ENCODE peak calls at places on chromosomes 7 and 10, in ten cellular contexts. X, L, W, P, N, Y, J, H, C and E are unnamed samples.

GRCh38 chr10:17220652-17221100 is 7.4 kb upstream of the VIM start:
- DNase-seq in X (no peak), L (no peak), W (no peak), P (no peak), N (peak), Y (no peak), J (no peak), H (no peak), C (no peak), E (no peak)

GRCh38 chr10:69451784-69452251 is 553 bp downstream of the TSPAN15 start:
- DNase-seq in X (no peak), L (no peak), W (no peak), P (no peak), N (no peak), Y (no peak), J (no peak), H (peak), C (peak), E (no peak)

GRCh38 chr10:37739181-37739580 is 118.2 kb downstream of the ZNF248 start:
- DNase-seq in X (no peak), L (no peak), W (no peak), P (no peak), N (no peak), Y (no peak), J (no peak), H (no peak), C (no peak), E (no peak)

GRCh38 chr7:70417061-70417655 is 714.8 kb upstream of the GALNT17 start:
- DNase-seq in X (peak), L (no peak), W (peak), P (no peak), N (no peak), Y (no peak), J (no peak), H (no peak), C (no peak), E (no peak)

GRCh38 chr10:71271626-71272025 is 47.4 kb upstream of the SLC29A3 start:
- DNase-seq in X (no peak), L (no peak), W (no peak), P (no peak), N (no peak), Y (no peak), J (no peak), H (no peak), C (no peak), E (no peak)

GRCh38 chr7:32206987-32207386 is 136.8 kb upstream of the PDE1C start:
- DNase-seq in X (no peak), L (peak), W (peak), P (no peak), N (peak), Y (no peak), J (peak), H (no peak), C (peak), E (no peak)

GRCh38 chr10:74585231-74586087 is 240.9 kb upstream of the KAT6B start:
- DNase-seq in X (peak), L (no peak), W (no peak), P (peak), N (peak), Y (no peak), J (peak), H (no peak), C (no peak), E (no peak)

GRCh38 chr7:157688439-157689268 is 351.9 kb downstream of the DNAJB6 start:
- DNase-seq in X (no peak), L (peak), W (no peak), P (no peak), N (no peak), Y (no peak), J (peak), H (no peak), C (no peak), E (peak)

GRCh38 chr7:101124376-101125056 is 2.4 kb upstream of the SERPINE1 start:
- DNase-seq in X (no peak), L (no peak), W (no peak), P (no peak), N (peak), Y (peak), J (no peak), H (no peak), C (peak), E (no peak)

GRCh38 chr10:47261121-47261520 is 38.9 kb upstream of the GDF10 start:
- DNase-seq in X (no peak), L (no peak), W (no peak), P (peak), N (no peak), Y (no peak), J (peak), H (no peak), C (no peak), E (peak)

GRCh38 chr7:131111-132094 is 61.0 kb upstream of the FAM20C start:
- DNase-seq in X (no peak), L (no peak), W (no peak), P (no peak), N (no peak), Y (no peak), J (peak), H (no peak), C (no peak), E (peak)

GRCh38 chr10:33487014-33487776 is 152.7 kb upstream of the NRP1 start:
- DNase-seq in X (no peak), L (no peak), W (no peak), P (no peak), N (peak), Y (no peak), J (no peak), H (no peak), C (no peak), E (no peak)

GRCh38 chr7:23207029-23207428 is 25.2 kb downstream of the NUP42 start:
- DNase-seq in X (no peak), L (no peak), W (no peak), P (no peak), N (no peak), Y (no peak), J (no peak), H (no peak), C (no peak), E (no peak)

GRCh38 chr7:140230517-140230861 is 53.7 kb upstream of the KDM7A start:
- DNase-seq in X (no peak), L (peak), W (no peak), P (peak), N (peak), Y (no peak), J (no peak), H (no peak), C (peak), E (no peak)

GRCh38 chr7:115094163-115094562 is 172.3 kb downstream of the MDFIC start:
- DNase-seq in X (no peak), L (no peak), W (no peak), P (no peak), N (no peak), Y (no peak), J (no peak), H (no peak), C (no peak), E (no peak)

GRCh38 chr10:121323448-121323847 is 274.8 kb downstream of the FGFR2 start:
- DNase-seq in X (no peak), L (no peak), W (no peak), P (no peak), N (no peak), Y (no peak), J (no peak), H (no peak), C (peak), E (no peak)

GRCh38 chr10:28975891-28976471 is 298.7 kb downstream of the BAMBI start:
- DNase-seq in X (no peak), L (peak), W (no peak), P (no peak), N (no peak), Y (no peak), J (no peak), H (no peak), C (no peak), E (no peak)

GRCh38 chr10:70053896-70054641 is 1.4 kb downstream of the MACROH2A2 start:
- DNase-seq in X (no peak), L (no peak), W (no peak), P (no peak), N (no peak), Y (no peak), J (peak), H (peak), C (peak), E (no peak)

GRCh38 chr7:11492307-11492706 is 339.7 kb downstream of the THSD7A start:
- DNase-seq in X (no peak), L (no peak), W (no peak), P (no peak), N (no peak), Y (no peak), J (no peak), H (no peak), C (no peak), E (no peak)

GRCh38 chr10:930415-931325 is 835 bp downstream of the LARP4B start:
- DNase-seq in X (no peak), L (peak), W (no peak), P (peak), N (peak), Y (no peak), J (peak), H (peak), C (peak), E (no peak)

GRCh38 chr10:95408148-95408930 is 117.5 kb upstream of the PDLIM1 start:
- DNase-seq in X (no peak), L (no peak), W (no peak), P (no peak), N (peak), Y (no peak), J (no peak), H (peak), C (no peak), E (no peak)

GRCh38 chr10:96642973-96643372 is 56.2 kb upstream of the TM9SF3 start:
- DNase-seq in X (peak), L (peak), W (peak), P (peak), N (peak), Y (no peak), J (peak), H (no peak), C (peak), E (no peak)

GRCh38 chr7:128419262-128419661 is 9.5 kb upstream of the IMPDH1 start:
- DNase-seq in X (no peak), L (no peak), W (no peak), P (no peak), N (no peak), Y (no peak), J (no peak), H (no peak), C (no peak), E (no peak)

GRCh38 chr7:73844131-73844547 is 1.8 kb upstream of the METTL27 start:
- DNase-seq in X (no peak), L (no peak), W (no peak), P (no peak), N (no peak), Y (no peak), J (no peak), H (no peak), C (no peak), E (no peak)

GRCh38 chr10:90181251-90181691 is 479.9 kb downstream of the KIF20B start:
- DNase-seq in X (no peak), L (no peak), W (no peak), P (no peak), N (no peak), Y (no peak), J (no peak), H (no peak), C (no peak), E (no peak)

GRCh38 chr7:132436121-132436520 is 140.1 kb downstream of the PLXNA4 start:
- DNase-seq in X (no peak), L (no peak), W (no peak), P (no peak), N (no peak), Y (no peak), J (no peak), H (no peak), C (no peak), E (no peak)

GRCh38 chr7:151808296-151809155 is 68.4 kb downstream of the PRKAG2 start:
- DNase-seq in X (no peak), L (no peak), W (no peak), P (no peak), N (peak), Y (no peak), J (no peak), H (peak), C (peak), E (no peak)

GRCh38 chr10:102752934-102753664 is 9.4 kb downstream of the WBP1L start:
- DNase-seq in X (no peak), L (no peak), W (no peak), P (peak), N (peak), Y (no peak), J (peak), H (no peak), C (peak), E (no peak)

GRCh38 chr10:19783721-19784120 is 32.5 kb upstream of the PLXDC2 start:
- DNase-seq in X (no peak), L (no peak), W (no peak), P (no peak), N (no peak), Y (no peak), J (no peak), H (no peak), C (no peak), E (no peak)

GRCh38 chr7:68964060-68964459 is 634.2 kb upstream of the AUTS2 start:
- DNase-seq in X (no peak), L (no peak), W (no peak), P (no peak), N (peak), Y (peak), J (no peak), H (no peak), C (no peak), E (no peak)

GRCh38 chr10:101489355-101489754 is 98.7 kb downstream of the POLL start:
- DNase-seq in X (no peak), L (no peak), W (no peak), P (no peak), N (peak), Y (no peak), J (no peak), H (peak), C (peak), E (no peak)

GRCh38 chr10:3631709-3632330 is 153.2 kb downstream of the KLF6 start:
- DNase-seq in X (no peak), L (no peak), W (no peak), P (no peak), N (peak), Y (no peak), J (no peak), H (no peak), C (no peak), E (no peak)

GRCh38 chr10:26890956-26891355 is 30.2 kb upstream of the ABI1 start:
- DNase-seq in X (peak), L (peak), W (no peak), P (peak), N (peak), Y (peak), J (peak), H (peak), C (peak), E (no peak)

GRCh38 chr10:10891437-10891836 is 126.2 kb upstream of the CELF2 start:
- DNase-seq in X (no peak), L (no peak), W (no peak), P (no peak), N (peak), Y (peak), J (no peak), H (peak), C (no peak), E (no peak)